ENCODE peak calls at places on chromosomes 11 and 22, in four cellular contexts. One of them, this sample, is unnamed.

GRCh38 chr11:10650630-10651029 is 42.9 kb downstream of the IRAG1 start:
- DNase-seq in fibroblast of pulmonary artery: no peak
- DNase-seq in fibroblast of lung: no peak
- DNase-seq in NCI-H510A treated with DMSO at 0.1 percent for 48 hours: no peak
- DNase-seq in this sample: no peak

GRCh38 chr22:23047742-23048141 is 22.6 kb upstream of the GNAZ start:
- DNase-seq in fibroblast of pulmonary artery: no peak
- DNase-seq in fibroblast of lung: no peak
- DNase-seq in NCI-H510A treated with DMSO at 0.1 percent for 48 hours: no peak
- DNase-seq in this sample: no peak

GRCh38 chr11:83510530-83511449 is 224.6 kb upstream of the CCDC90B start:
- DNase-seq in fibroblast of lung: no peak
- DNase-seq in fibroblast of pulmonary artery: no peak
- DNase-seq in NCI-H510A treated with DMSO at 0.1 percent for 48 hours: no peak
- DNase-seq in this sample: no peak

GRCh38 chr11:124970925-124971324 is 16.9 kb downstream of the CCDC15 start:
- DNase-seq in NCI-H510A treated with DMSO at 0.1 percent for 48 hours: no peak
- DNase-seq in fibroblast of pulmonary artery: peak
- DNase-seq in fibroblast of lung: peak
- DNase-seq in this sample: peak

GRCh38 chr22:21736084-21736642 is 569 bp upstream of the YPEL1 start:
- DNase-seq in NCI-H510A treated with DMSO at 0.1 percent for 48 hours: no peak
- DNase-seq in fibroblast of lung: no peak
- DNase-seq in fibroblast of pulmonary artery: no peak
- DNase-seq in this sample: no peak

GRCh38 chr11:46435679-46436078 is 44.1 kb upstream of the CHRM4 start:
- DNase-seq in NCI-H510A treated with DMSO at 0.1 percent for 48 hours: no peak
- DNase-seq in fibroblast of pulmonary artery: no peak
- DNase-seq in fibroblast of lung: no peak
- DNase-seq in this sample: no peak

GRCh38 chr11:3641191-3641590 is 601 bp downstream of the ART5 start:
- DNase-seq in fibroblast of lung: no peak
- DNase-seq in NCI-H510A treated with DMSO at 0.1 percent for 48 hours: no peak
- DNase-seq in fibroblast of pulmonary artery: no peak
- DNase-seq in this sample: no peak

GRCh38 chr11:125102544-125102943 is 8.9 kb downstream of the TMEM218 start:
- DNase-seq in fibroblast of pulmonary artery: no peak
- DNase-seq in NCI-H510A treated with DMSO at 0.1 percent for 48 hours: no peak
- DNase-seq in fibroblast of lung: no peak
- DNase-seq in this sample: no peak

GRCh38 chr11:1943977-1944376 is 3.2 kb upstream of the MRPL23 start:
- DNase-seq in NCI-H510A treated with DMSO at 0.1 percent for 48 hours: no peak
- DNase-seq in fibroblast of pulmonary artery: peak
- DNase-seq in fibroblast of lung: no peak
- DNase-seq in this sample: no peak

GRCh38 chr22:23233746-23234408 is 53.6 kb downstream of the BCR start:
- DNase-seq in fibroblast of pulmonary artery: peak
- DNase-seq in NCI-H510A treated with DMSO at 0.1 percent for 48 hours: no peak
- DNase-seq in fibroblast of lung: peak
- DNase-seq in this sample: peak

GRCh38 chr11:120566176-120566575 is 54.6 kb downstream of the GRIK4 start:
- DNase-seq in fibroblast of lung: no peak
- DNase-seq in NCI-H510A treated with DMSO at 0.1 percent for 48 hours: no peak
- DNase-seq in fibroblast of pulmonary artery: peak
- DNase-seq in this sample: no peak

GRCh38 chr11:27350503-27350902 is 12.5 kb downstream of the CCDC34 start:
- DNase-seq in fibroblast of pulmonary artery: peak
- DNase-seq in fibroblast of lung: peak
- DNase-seq in NCI-H510A treated with DMSO at 0.1 percent for 48 hours: no peak
- DNase-seq in this sample: no peak

GRCh38 chr22:20948450-20948849 is 18.6 kb upstream of the AIFM3 start:
- DNase-seq in fibroblast of lung: no peak
- DNase-seq in NCI-H510A treated with DMSO at 0.1 percent for 48 hours: no peak
- DNase-seq in fibroblast of pulmonary artery: no peak
- DNase-seq in this sample: no peak

GRCh38 chr11:92489831-92490399 is 265.3 kb downstream of the FAT3 start:
- DNase-seq in fibroblast of lung: no peak
- DNase-seq in fibroblast of pulmonary artery: no peak
- DNase-seq in NCI-H510A treated with DMSO at 0.1 percent for 48 hours: no peak
- DNase-seq in this sample: no peak

This sample was measured in HFFc6.